ENCODE peak calls at places on chromosomes 12 and 14, in four cellular contexts. One of them, this sample, is unnamed.
A peak's percentile ranks its signal among the peaks of the same experiment; 100 is the strongest.

GRCh38 chr14:24436355-24437019 is 6.1 kb downstream of the SDR39U1 start:
- DNase-seq in endothelial cell: peak; percentile 52
- DNase-seq in BE2C: peak; percentile 45
- DNase-seq in AG10803: peak; percentile 79
- DNase-seq in this sample: peak; percentile 56

GRCh38 chr14:23559010-23559920 is 3.2 kb downstream of the THTPA start:
- DNase-seq in AG10803: peak; percentile 56
- DNase-seq in endothelial cell: peak; percentile 69
- DNase-seq in BE2C: peak; percentile 76
- DNase-seq in this sample: peak; percentile 78

GRCh38 chr12:68203460-68203875 is 22.1 kb downstream of the IL26 start:
- DNase-seq in endothelial cell: no peak
- DNase-seq in BE2C: no peak
- DNase-seq in AG10803: no peak
- DNase-seq in this sample: no peak

GRCh38 chr12:45284096-45284901 is 68.4 kb downstream of the ANO6 start:
- DNase-seq in AG10803: peak; percentile 79
- DNase-seq in endothelial cell: no peak
- DNase-seq in BE2C: no peak
- DNase-seq in this sample: no peak

GRCh38 chr14:99252443-99252939 is 19.5 kb downstream of the BCL11B start:
- DNase-seq in endothelial cell: no peak
- DNase-seq in AG10803: no peak
- DNase-seq in BE2C: no peak
- DNase-seq in this sample: no peak

GRCh38 chr12:23944067-23944466 is 5.4 kb downstream of the SOX5 start:
- DNase-seq in AG10803: no peak
- DNase-seq in endothelial cell: no peak
- DNase-seq in BE2C: no peak
- DNase-seq in this sample: no peak

GRCh38 chr14:65658202-65658601 is 245.7 kb downstream of the FUT8 start:
- DNase-seq in endothelial cell: no peak
- DNase-seq in BE2C: no peak
- DNase-seq in AG10803: peak; percentile 72
- DNase-seq in this sample: no peak

GRCh38 chr14:104192146-104192882 is 53.9 kb downstream of the KIF26A start:
- DNase-seq in AG10803: no peak
- DNase-seq in BE2C: no peak
- DNase-seq in endothelial cell: no peak
- DNase-seq in this sample: no peak

GRCh38 chr14:96160030-96160912 is 44.4 kb upstream of the BDKRB2 start:
- DNase-seq in BE2C: no peak
- DNase-seq in AG10803: no peak
- DNase-seq in endothelial cell: no peak
- DNase-seq in this sample: no peak

GRCh38 chr12:68733661-68734071 is 12.3 kb upstream of the SLC35E3 start:
- DNase-seq in AG10803: peak; percentile 50
- DNase-seq in endothelial cell: no peak
- DNase-seq in BE2C: no peak
- DNase-seq in this sample: no peak

GRCh38 chr12:59040651-59041050 is 120.3 kb upstream of the LRIG3 start:
- DNase-seq in BE2C: no peak
- DNase-seq in endothelial cell: peak; percentile 27
- DNase-seq in AG10803: peak; percentile 96
- DNase-seq in this sample: no peak

GRCh38 chr14:26622611-26623010 is 24.8 kb upstream of the NOVA1 start:
- DNase-seq in endothelial cell: no peak
- DNase-seq in BE2C: no peak
- DNase-seq in AG10803: no peak
- DNase-seq in this sample: no peak

DNA sequence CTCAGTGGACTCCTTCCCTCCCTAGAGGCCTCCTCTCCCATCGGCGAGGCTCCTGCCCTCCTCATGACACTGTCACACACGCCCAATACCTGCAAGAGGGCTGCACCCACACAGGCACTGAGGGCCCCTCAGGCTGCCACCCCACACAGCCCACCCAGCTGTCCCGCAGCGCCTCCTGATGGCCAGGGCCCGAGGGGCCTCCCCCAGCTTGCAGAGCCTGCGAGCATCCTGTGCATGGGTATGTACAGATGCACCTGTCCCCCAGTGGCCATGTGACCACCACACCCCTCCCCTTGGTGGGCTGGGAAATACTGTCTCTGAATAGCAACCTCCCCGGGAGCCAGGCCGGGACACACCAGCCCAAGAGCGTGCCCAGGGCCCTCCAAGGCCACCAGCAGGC is 19.0 kb upstream of the NUDT14 start:
- DNase-seq in BE2C: no peak
- DNase-seq in AG10803: no peak
- DNase-seq in endothelial cell: no peak
- DNase-seq in this sample: peak; percentile 51
- TF ChIP-seq CTCF in BE2C: peak; percentile 23
- TF ChIP-seq CTCF in AG10803: no peak
- TF ChIP-seq CTCF in endothelial cell: no peak
- TF ChIP-seq CTCF in this sample: no peak

GRCh38 chr12:131912526-131913274 is 16.4 kb upstream of the PUS1 start:
- DNase-seq in endothelial cell: no peak
- DNase-seq in BE2C: peak; percentile 99
- DNase-seq in AG10803: peak; percentile 80
- DNase-seq in this sample: no peak
- TF ChIP-seq CTCF in endothelial cell: no peak
- TF ChIP-seq CTCF in BE2C: peak; percentile 50
- TF ChIP-seq CTCF in AG10803: no peak
- TF ChIP-seq CTCF in this sample: no peak

DNA sequence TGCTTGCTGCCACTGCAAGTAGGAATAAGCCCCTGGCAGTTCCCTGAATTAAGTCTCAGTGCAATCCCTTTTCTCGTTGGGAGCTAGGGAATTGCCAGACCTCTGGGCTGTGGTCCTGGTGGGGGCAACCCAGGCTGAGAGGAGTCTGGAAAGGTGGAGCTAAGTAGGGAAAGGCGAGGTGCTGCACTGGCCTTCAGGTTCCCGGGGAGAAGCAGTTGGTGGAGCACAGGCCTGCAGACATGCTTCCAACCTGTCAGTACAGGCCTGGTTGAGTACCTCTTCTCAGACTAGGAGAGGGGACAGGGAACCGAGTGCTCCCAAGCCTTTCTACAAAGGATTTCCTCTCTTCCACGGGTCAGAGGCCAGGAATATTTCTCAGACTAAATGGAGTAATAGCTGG is 1.5 kb downstream of the NRIP2 start:
- DNase-seq in AG10803: no peak
- DNase-seq in endothelial cell: no peak
- DNase-seq in BE2C: no peak
- DNase-seq in this sample: no peak
- TF ChIP-seq CTCF in AG10803: no peak
- TF ChIP-seq CTCF in endothelial cell: no peak
- TF ChIP-seq CTCF in BE2C: no peak
- TF ChIP-seq CTCF in this sample: no peak

GRCh38 chr14:103123128-103123633 is at the start of gene TNFAIP2:
- DNase-seq in endothelial cell: peak; percentile 58
- DNase-seq in BE2C: no peak
- DNase-seq in AG10803: peak; percentile 44
- DNase-seq in this sample: no peak

GRCh38 chr14:103122578-103123127 is 608 bp upstream of the TNFAIP2 start:
- DNase-seq in endothelial cell: peak; percentile 52
- DNase-seq in BE2C: peak; percentile 72
- DNase-seq in AG10803: no peak
- DNase-seq in this sample: no peak

GRCh38 chr14:103124501-103125001 is 1.3 kb downstream of the TNFAIP2 start:
- DNase-seq in endothelial cell: no peak
- DNase-seq in AG10803: no peak
- DNase-seq in BE2C: no peak
- DNase-seq in this sample: no peak

GRCh38 chr14:103125098-103126070 is 2.1 kb downstream of the TNFAIP2 start:
- DNase-seq in AG10803: no peak
- DNase-seq in endothelial cell: no peak
- DNase-seq in BE2C: no peak
- DNase-seq in this sample: no peak

DNA sequence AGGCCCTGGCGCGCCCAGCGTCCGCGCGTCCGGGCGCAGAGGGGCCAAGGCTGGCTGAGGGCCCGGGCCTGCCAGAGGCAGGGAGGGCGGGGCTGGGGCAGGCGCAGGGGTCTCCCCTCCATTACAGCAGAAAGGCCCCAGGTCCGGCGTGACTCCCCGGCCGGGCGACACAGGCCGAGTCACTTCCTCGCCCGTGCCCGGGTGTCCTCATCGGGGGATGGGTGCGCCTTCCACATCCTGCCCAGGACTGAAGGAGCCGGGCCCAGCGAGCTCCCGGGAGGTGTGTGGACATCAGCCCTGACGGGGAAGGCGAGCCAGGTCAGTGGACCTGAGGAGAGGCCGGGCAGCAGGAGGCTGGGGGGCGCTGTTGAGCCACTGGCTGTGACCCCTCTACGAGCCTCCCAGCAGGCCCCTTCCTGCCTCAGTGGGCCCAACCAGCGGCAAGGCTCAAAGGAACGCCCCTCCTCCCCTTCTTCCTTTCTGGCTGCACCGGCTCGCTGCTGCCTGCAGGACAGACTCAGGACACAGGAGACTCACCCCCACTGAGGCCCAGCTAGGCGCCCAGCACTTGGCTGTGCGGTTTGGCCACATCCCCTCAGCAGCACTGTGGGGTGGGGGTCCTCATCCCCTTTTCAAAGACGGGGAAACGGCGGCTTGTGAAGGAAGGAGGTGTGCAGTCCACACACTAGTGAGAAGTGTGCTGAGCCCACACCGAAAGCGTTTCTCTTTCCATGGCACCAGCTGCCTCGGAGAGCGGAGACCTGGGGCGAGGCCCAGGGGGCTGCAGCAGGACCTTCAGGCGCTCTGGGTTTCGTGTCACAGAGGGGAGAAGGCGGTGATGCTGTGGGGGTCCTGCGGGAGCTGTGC is 606 bp downstream of the TNFAIP2 start:
- DNase-seq in endothelial cell: peak; percentile 62
- DNase-seq in AG10803: peak; percentile 48
- DNase-seq in BE2C: no peak
- DNase-seq in this sample: no peak
- TF ChIP-seq CTCF in endothelial cell: peak; percentile 50
- TF ChIP-seq CTCF in AG10803: peak; percentile 45
- TF ChIP-seq CTCF in BE2C: peak; percentile 3
- TF ChIP-seq CTCF in this sample: no peak

GRCh38 chr12:90794212-90794611 is 160.8 kb downstream of the CCER1 start:
- DNase-seq in AG10803: peak; percentile 8
- DNase-seq in endothelial cell: no peak
- DNase-seq in BE2C: no peak
- DNase-seq in this sample: no peak
- TF ChIP-seq CTCF in AG10803: no peak
- TF ChIP-seq CTCF in endothelial cell: no peak
- TF ChIP-seq CTCF in BE2C: no peak
- TF ChIP-seq CTCF in this sample: no peak

GRCh38 chr12:22668441-22668840 is 43.5 kb downstream of the ETNK1 start:
- DNase-seq in endothelial cell: no peak
- DNase-seq in AG10803: peak; percentile 41
- DNase-seq in BE2C: no peak
- DNase-seq in this sample: no peak

GRCh38 chr12:22667122-22667521 is 42.2 kb downstream of the ETNK1 start:
- DNase-seq in endothelial cell: no peak
- DNase-seq in AG10803: no peak
- DNase-seq in BE2C: no peak
- DNase-seq in this sample: no peak

GRCh38 chr12:22665476-22665875 is 40.5 kb downstream of the ETNK1 start:
- DNase-seq in AG10803: no peak
- DNase-seq in endothelial cell: no peak
- DNase-seq in BE2C: no peak
- DNase-seq in this sample: no peak

GRCh38 chr12:22672951-22673350 is 48.0 kb downstream of the ETNK1 start:
- DNase-seq in BE2C: no peak
- DNase-seq in endothelial cell: no peak
- DNase-seq in AG10803: peak; percentile 86
- DNase-seq in this sample: no peak

DNA sequence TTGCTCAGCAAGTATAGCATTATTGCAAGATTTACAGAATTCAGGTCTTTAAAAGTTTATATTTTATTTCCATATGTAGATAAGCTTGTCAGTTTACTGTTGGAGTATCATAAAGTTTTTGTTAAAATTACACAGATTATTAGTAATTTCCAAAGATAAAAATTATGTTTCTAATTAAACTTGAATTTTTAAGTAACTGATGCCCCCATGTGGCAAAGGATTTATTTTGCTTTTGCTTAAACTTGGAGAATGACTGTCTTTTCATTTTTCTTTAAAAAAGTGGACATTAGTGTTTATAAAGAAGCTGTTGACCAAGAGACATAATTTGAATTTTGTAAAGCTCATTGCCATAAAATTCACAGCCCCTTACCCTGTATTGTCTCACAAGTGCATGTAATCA is 45.8 kb downstream of the ETNK1 start:
- DNase-seq in BE2C: no peak
- DNase-seq in AG10803: peak; percentile 33
- DNase-seq in endothelial cell: no peak
- DNase-seq in this sample: no peak
- TF ChIP-seq CTCF in BE2C: peak; percentile 35
- TF ChIP-seq CTCF in AG10803: peak; percentile 38
- TF ChIP-seq CTCF in endothelial cell: no peak
- TF ChIP-seq CTCF in this sample: no peak

DNA sequence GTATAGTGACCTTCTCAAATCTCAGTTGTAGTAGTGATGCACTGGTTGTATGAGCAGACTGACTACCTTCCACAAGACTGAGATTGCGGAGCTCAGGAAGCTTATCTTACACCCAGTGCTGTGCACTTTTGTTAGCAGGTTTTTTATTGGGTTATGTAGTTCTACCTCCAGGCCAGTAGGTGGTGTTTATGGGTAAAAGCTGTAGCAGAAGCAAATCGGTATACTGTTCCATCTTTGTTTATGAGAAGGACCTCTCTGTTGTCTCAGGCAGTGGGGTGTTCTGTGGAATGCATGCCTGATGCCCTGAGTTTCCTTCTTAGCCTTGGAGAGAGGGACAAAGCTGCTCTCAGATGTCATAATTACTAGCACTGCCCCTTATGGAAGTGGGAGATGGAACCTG is 217.8 kb downstream of the LRFN5 start:
- DNase-seq in endothelial cell: no peak
- DNase-seq in AG10803: no peak
- DNase-seq in BE2C: no peak
- DNase-seq in this sample: no peak
- TF ChIP-seq CTCF in endothelial cell: peak; percentile 53
- TF ChIP-seq CTCF in AG10803: peak; percentile 8
- TF ChIP-seq CTCF in BE2C: peak; percentile 27
- TF ChIP-seq CTCF in this sample: peak; percentile 22